ENCODE peak calls at places on chromosome 14, in six cellular contexts. Z, B, Y, J, I and H are unnamed samples.

GRCh38 chr14:81743605-81744004 is 210.0 kb upstream of the SEL1L start:
- DNase-seq in Y (no peak), B (no peak), I (no peak), Z (no peak), J (no peak), H (no peak)

GRCh38 chr14:81669308-81669707 is 135.7 kb upstream of the SEL1L start:
- DNase-seq in Z (no peak), B (peak), Y (no peak), I (no peak), J (no peak), H (peak)

GRCh38 chr14:63940387-63940786 is 87.6 kb downstream of the SYNE2 start:
- DNase-seq in I (no peak), Y (no peak), B (no peak), Z (no peak), J (no peak), H (no peak)

GRCh38 chr14:93737574-93737973 is 50.7 kb downstream of the PRIMA1 start:
- DNase-seq in J (no peak), I (no peak), B (no peak), Z (no peak), Y (no peak), H (no peak)

GRCh38 chr14:96201965-96202364 is 2.7 kb upstream of the BDKRB2 start:
- DNase-seq in J (no peak), B (no peak), I (no peak), Z (no peak), Y (no peak), H (no peak)

GRCh38 chr14:79186523-79186922 is 1016.4 kb downstream of the NRXN3 start:
- DNase-seq in B (no peak), I (no peak), Z (no peak), Y (no peak), J (peak), H (no peak)

GRCh38 chr14:54839681-54840080 is 62.9 kb downstream of the GCH1 start:
- DNase-seq in I (no peak), B (no peak), Y (no peak), J (no peak), Z (no peak), H (no peak)

GRCh38 chr14:103867523-103867953 is 20.2 kb upstream of the PPP1R13B start:
- DNase-seq in Z (peak), I (no peak), B (peak), Y (peak), J (no peak), H (no peak)

GRCh38 chr14:92362781-92363235 is 39.8 kb downstream of the SLC24A4 start:
- DNase-seq in Z (no peak), Y (peak), J (peak), B (peak), I (no peak), H (no peak)

GRCh38 chr14:74548881-74549280 is 55.3 kb downstream of the ISCA2 start:
- DNase-seq in Z (no peak), B (no peak), I (no peak), J (no peak), Y (no peak), H (no peak)

GRCh38 chr14:61861320-61861865 is 99.2 kb downstream of the SNAPC1 start:
- DNase-seq in Z (no peak), J (no peak), B (no peak), I (no peak), Y (no peak), H (no peak)

GRCh38 chr14:95535226-95536021 is 574 bp downstream of the GLRX5 start:
- DNase-seq in Z (no peak), B (no peak), I (no peak), Y (no peak), J (no peak), H (peak)